ENCODE peak calls at places on chromosomes 11 and 22, in nine cellular contexts. G is GM12891; K is HFFc6; A is CD4-positive, alpha-beta T cell; H is 8988T; Q is astrocyte; E is fibroblast of the aortic adventitia; I is activated T-cell treated with anti-CD3 and anti-CD28 coated beads for 1 hour; C is skeletal muscle cell. D is an unnamed sample.

GRCh38 chr11:22466809-22467208 is 128.6 kb downstream of the SLC17A6 start:
- DNase-seq in G (no peak), K (no peak), H (no peak), A (no peak), C (peak), E (peak), Q (peak), I (no peak), D (peak)

GRCh38 chr11:104106136-104106754 is 57.7 kb downstream of the PDGFD start:
- DNase-seq in Q (peak), G (no peak), I (no peak), A (no peak), C (no peak), E (peak), K (peak), H (no peak), D (peak)

GRCh38 chr11:1401656-1402221 is 12.0 kb downstream of the BRSK2 start:
- DNase-seq in A (peak), E (peak), C (peak), I (peak), Q (peak), G (peak), K (peak), H (peak), D (peak)

GRCh38 chr11:17992916-17993315 is 19.9 kb downstream of the SERGEF start:
- DNase-seq in I (no peak), K (no peak), H (no peak), E (peak), Q (no peak), C (no peak), A (no peak), G (no peak), D (no peak)

GRCh38 chr11:112524808-112525207 is 264.1 kb upstream of the PLET1 start:
- DNase-seq in C (no peak), I (no peak), G (no peak), E (no peak), Q (no peak), H (no peak), A (no peak), K (no peak), D (no peak)

GRCh38 chr22:29380032-29380781 is 8.2 kb downstream of the AP1B1 start:
- DNase-seq in G (no peak), H (no peak), I (no peak), K (peak), E (peak), A (no peak), Q (no peak), C (no peak), D (peak)

GRCh38 chr22:38610234-38610633 is 40.3 kb upstream of the DMC1 start:
- DNase-seq in K (no peak), Q (no peak), C (no peak), E (no peak), H (no peak), A (no peak), G (no peak), I (no peak), D (no peak)

GRCh38 chr11:66934971-66935779 is 23.0 kb downstream of the PC start:
- DNase-seq in I (no peak), G (no peak), H (no peak), A (no peak), K (no peak), C (peak), Q (peak), E (peak), D (peak)

GRCh38 chr22:36379593-36380361 is 8.0 kb downstream of the MYH9 start:
- DNase-seq in G (no peak), K (no peak), Q (no peak), E (no peak), A (peak), I (peak), H (no peak), C (no peak), D (no peak)

GRCh38 chr22:23268139-23268712 is 87.9 kb downstream of the BCR start:
- DNase-seq in A (no peak), G (no peak), C (no peak), I (no peak), Q (no peak), K (no peak), E (no peak), H (no peak), D (no peak)

GRCh38 chr11:122673706-122674105 is 18.2 kb downstream of the UBASH3B start:
- DNase-seq in I (no peak), K (no peak), G (no peak), Q (peak), E (peak), C (peak), H (no peak), A (no peak), D (peak)

GRCh38 chr22:47209547-47210023 is 447.1 kb downstream of the TBC1D22A start:
- DNase-seq in I (no peak), E (no peak), K (no peak), C (no peak), A (no peak), G (no peak), H (no peak), Q (no peak), D (no peak)

GRCh38 chr11:72331761-72332160 is 87.8 kb upstream of the PHOX2A start:
- DNase-seq in K (no peak), I (no peak), C (no peak), H (no peak), E (no peak), G (no peak), Q (no peak), A (no peak), D (no peak)

GRCh38 chr11:1288426-1289151 is 20.8 kb downstream of the TOLLIP start:
- DNase-seq in E (no peak), C (no peak), A (no peak), G (no peak), K (no peak), H (no peak), Q (no peak), I (no peak), D (no peak)

GRCh38 chr11:112363527-112363926 is 102.9 kb upstream of the PLET1 start:
- DNase-seq in K (peak), H (no peak), I (no peak), Q (peak), E (peak), G (no peak), A (no peak), C (peak), D (peak)

GRCh38 chr11:47768090-47768620 is 1.0 kb upstream of the FNBP4 start:
- DNase-seq in E (peak), A (peak), I (peak), H (peak), Q (peak), C (peak), G (no peak), K (peak), D (peak)

GRCh38 chr22:49008682-49009235 is 818.9 kb downstream of the BRD1 start:
- DNase-seq in G (no peak), I (no peak), C (no peak), A (no peak), Q (no peak), E (no peak), H (no peak), K (no peak), D (no peak)

GRCh38 chr22:41939981-41940852 is 6.7 kb downstream of the CENPM start:
- DNase-seq in H (no peak), A (peak), E (no peak), K (no peak), Q (no peak), G (no peak), I (peak), C (no peak), D (no peak)

GRCh38 chr11:2660357-2660939 is 39.3 kb downstream of the KCNQ1OT1 start:
- DNase-seq in H (no peak), I (no peak), A (no peak), Q (no peak), C (no peak), K (no peak), E (no peak), G (no peak), D (no peak)

GRCh38 chr22:46833228-46833627 is 70.8 kb downstream of the TBC1D22A start:
- DNase-seq in A (no peak), C (no peak), K (no peak), H (peak), Q (peak), I (no peak), G (no peak), E (no peak), D (no peak)

GRCh38 chr11:126459691-126460404 is 104.4 kb downstream of the ST3GAL4 start:
- DNase-seq in C (peak), H (no peak), E (peak), I (no peak), G (no peak), Q (peak), K (no peak), A (no peak), D (peak)

GRCh38 chr11:45913514-45913913 is 4.2 kb downstream of the PEX16 start:
- DNase-seq in I (no peak), E (no peak), G (no peak), H (no peak), C (no peak), A (no peak), K (no peak), Q (no peak), D (no peak)

GRCh38 chr22:22703715-22704114 is 59.3 kb downstream of the GGTLC2 start:
- DNase-seq in I (no peak), H (no peak), G (no peak), K (peak), A (no peak), E (no peak), C (peak), Q (no peak), D (peak)

GRCh38 chr11:8038393-8038792 is 42.6 kb upstream of the TUB start:
- DNase-seq in E (no peak), Q (no peak), C (no peak), G (no peak), H (no peak), A (no peak), K (no peak), I (no peak), D (no peak)

GRCh38 chr22:49119551-49119952 is 708.1 kb downstream of the BRD1 start:
- DNase-seq in C (no peak), I (no peak), E (no peak), G (no peak), K (no peak), A (no peak), H (no peak), Q (no peak), D (no peak)

GRCh38 chr11:57338152-57338551 is at the start of gene P2RX3:
- DNase-seq in Q (no peak), C (no peak), H (no peak), E (no peak), I (no peak), K (no peak), G (no peak), A (no peak), D (no peak)

GRCh38 chr11:520428-521178 is 13.6 kb upstream of the RNH1 start:
- DNase-seq in Q (no peak), K (no peak), C (no peak), I (no peak), E (no peak), G (no peak), A (no peak), H (no peak), D (no peak)

GRCh38 chr11:60750911-60751310 is 5.8 kb upstream of the MS4A15 start:
- DNase-seq in Q (no peak), I (no peak), H (no peak), A (no peak), C (no peak), K (no peak), G (no peak), E (no peak), D (no peak)

GRCh38 chr11:45806072-45806933 is 1.4 kb downstream of the SLC35C1 start:
- DNase-seq in E (no peak), A (no peak), C (no peak), K (no peak), Q (no peak), G (no peak), H (no peak), I (no peak), D (no peak)

GRCh38 chr11:98572941-98573340 is 447.8 kb upstream of the CNTN5 start:
- DNase-seq in E (no peak), H (no peak), A (no peak), K (no peak), Q (no peak), G (no peak), I (no peak), C (no peak), D (no peak)

GRCh38 chr22:43848366-43849171 is 13.7 kb downstream of the SULT4A1 start:
- DNase-seq in H (no peak), I (no peak), C (no peak), Q (peak), K (no peak), G (no peak), A (no peak), E (peak), D (peak)

GRCh38 chr11:8390851-8391612 is 127.4 kb upstream of the LMO1 start:
- DNase-seq in E (no peak), K (no peak), H (no peak), A (no peak), I (no peak), Q (no peak), G (no peak), C (no peak), D (no peak)

GRCh38 chr11:83140691-83141455 is 16.1 kb upstream of the PCF11 start:
- DNase-seq in C (no peak), E (no peak), I (no peak), G (peak), K (no peak), Q (no peak), A (no peak), H (no peak), D (no peak)

GRCh38 chr11:118151421-118151820 is 1.2 kb downstream of the SCN4B start:
- DNase-seq in I (no peak), K (no peak), C (no peak), A (no peak), G (no peak), E (no peak), Q (peak), H (no peak), D (no peak)

D was measured in foreskin fibroblast.